ENCODE peak calls at places on chromosomes 13 and 19, in ten cellular contexts. F, S, C, K, T, O, L, R, M and G are unnamed samples.

GRCh38 chr13:99978781-99979452 is 2.7 kb upstream of the ZIC2 start:
- DNase-seq in F (peak; percentile 59), S (no peak), C (no peak), K (no peak), T (peak; percentile 9), O (no peak), L (no peak), R (no peak), M (no peak), G (no peak)

GRCh38 chr13:112928020-112928931 is 40.7 kb upstream of the MCF2L start:
- DNase-seq in F (no peak), S (no peak), C (no peak), K (no peak), T (no peak), O (peak; percentile 10), L (no peak), R (no peak), M (no peak), G (no peak)

GRCh38 chr13:110152351-110152750 is 154.6 kb downstream of the COL4A1 start:
- DNase-seq in F (no peak), S (no peak), C (no peak), K (no peak), T (no peak), O (no peak), L (no peak), R (no peak), M (no peak), G (no peak)

GRCh38 chr13:27168086-27168485 is 3.5 kb downstream of the USP12 start:
- DNase-seq in F (no peak), S (peak; percentile 40), C (no peak), K (no peak), T (no peak), O (no peak), L (no peak), R (no peak), M (peak; percentile 49), G (no peak)

GRCh38 chr13:59425211-59425721 is 738.5 kb downstream of the DIAPH3 start:
- DNase-seq in F (no peak), S (no peak), C (no peak), K (no peak), T (no peak), O (peak; percentile 87), L (no peak), R (no peak), M (no peak), G (no peak)

GRCh38 chr19:6210721-6211600 is 68.8 kb downstream of the MLLT1 start:
- DNase-seq in F (peak; percentile 74), S (no peak), C (no peak), K (no peak), T (no peak), O (no peak), L (no peak), R (no peak), M (peak; percentile 44), G (no peak)

GRCh38 chr19:12194827-12195500 is 32.1 kb downstream of the ZNF136 start:
- DNase-seq in F (peak; percentile 87), S (peak; percentile 96), C (no peak), K (peak; percentile 88), T (no peak), O (peak; percentile 75), L (peak; percentile 95), R (peak; percentile 96), M (peak; percentile 81), G (no peak)

GRCh38 chr13:101211261-101211660 is 205.0 kb downstream of the NALCN start:
- DNase-seq in F (no peak), S (no peak), C (peak; percentile 86), K (no peak), T (no peak), O (peak; percentile 71), L (no peak), R (no peak), M (no peak), G (no peak)

GRCh38 chr19:46447006-46447405 is 18.3 kb upstream of the PNMA8C start:
- DNase-seq in F (no peak), S (no peak), C (no peak), K (no peak), T (no peak), O (no peak), L (no peak), R (no peak), M (no peak), G (no peak)

GRCh38 chr19:38727306-38727867 is 16.9 kb downstream of the CAPN12 start:
- DNase-seq in F (peak; percentile 55), S (peak; percentile 24), C (no peak), K (peak; percentile 17), T (no peak), O (no peak), L (no peak), R (no peak), M (no peak), G (no peak)

GRCh38 chr13:41213316-41213715 is 18.9 kb upstream of the KBTBD7 start:
- DNase-seq in F (no peak), S (no peak), C (no peak), K (no peak), T (no peak), O (no peak), L (no peak), R (no peak), M (no peak), G (no peak)

GRCh38 chr19:5966215-5966614 is 11.7 kb downstream of the RANBP3 start:
- DNase-seq in F (no peak), S (no peak), C (no peak), K (no peak), T (no peak), O (peak; percentile 88), L (no peak), R (no peak), M (no peak), G (no peak)

GRCh38 chr19:11227201-11227886 is 12.1 kb upstream of the ANGPTL8 start:
- DNase-seq in F (no peak), S (no peak), C (peak; percentile 40), K (no peak), T (no peak), O (no peak), L (no peak), R (peak; percentile 27), M (no peak), G (peak; percentile 19)

GRCh38 chr19:46546194-46546896 is 50.7 kb upstream of the PNMA8B start:
- DNase-seq in F (no peak), S (peak; percentile 71), C (peak; percentile 85), K (no peak), T (no peak), O (peak; percentile 15), L (no peak), R (peak; percentile 56), M (peak; percentile 67), G (peak; percentile 83)

GRCh38 chr19:56124578-56124977 is 3.5 kb upstream of the ZNF787 start:
- DNase-seq in F (no peak), S (no peak), C (peak; percentile 18), K (no peak), T (no peak), O (no peak), L (no peak), R (no peak), M (no peak), G (no peak)

GRCh38 chr13:100022798-100023197 is 41.2 kb downstream of the ZIC2 start:
- DNase-seq in F (no peak), S (no peak), C (no peak), K (no peak), T (no peak), O (no peak), L (no peak), R (no peak), M (no peak), G (no peak)

GRCh38 chr19:18470153-18470552 is 32.2 kb upstream of the ISYNA1 start:
- DNase-seq in F (peak; percentile 82), S (peak; percentile 43), C (no peak), K (no peak), T (no peak), O (no peak), L (no peak), R (no peak), M (no peak), G (peak; percentile 35)

GRCh38 chr19:48726573-48726972 is 7.0 kb upstream of the MAMSTR start:
- DNase-seq in F (no peak), S (peak; percentile 14), C (no peak), K (no peak), T (no peak), O (no peak), L (no peak), R (no peak), M (no peak), G (no peak)

GRCh38 chr19:48720613-48721296 is 1.2 kb upstream of the MAMSTR start:
- DNase-seq in F (peak; percentile 93), S (peak; percentile 95), C (peak; percentile 98), K (peak; percentile 98), T (peak; percentile 91), O (peak; percentile 99), L (peak; percentile 98), R (peak; percentile 100), M (peak; percentile 99), G (peak; percentile 97)

GRCh38 chr19:48722196-48722708 is 2.7 kb upstream of the MAMSTR start:
- DNase-seq in F (no peak), S (no peak), C (no peak), K (no peak), T (no peak), O (no peak), L (no peak), R (no peak), M (no peak), G (no peak)

GRCh38 chr19:48728882-48729645 is 9.5 kb upstream of the MAMSTR start:
- DNase-seq in F (no peak), S (no peak), C (no peak), K (no peak), T (no peak), O (no peak), L (no peak), R (no peak), M (no peak), G (no peak)

GRCh38 chr19:48724796-48725753 is 5.5 kb upstream of the MAMSTR start:
- DNase-seq in F (no peak), S (no peak), C (peak; percentile 51), K (peak; percentile 86), T (no peak), O (peak; percentile 93), L (no peak), R (peak; percentile 65), M (no peak), G (peak; percentile 38)
- TF ChIP-seq CTCF in F (no peak), S (no peak), C (no peak), K (no peak), T (no peak), O (no peak), L (peak; percentile 12), R (no peak), M (no peak), G (no peak)

GRCh38 chr19:48445606-48446481 is at the start of gene GRWD1:
- DNase-seq in F (peak; percentile 93), S (peak; percentile 86), C (peak; percentile 95), K (peak; percentile 91), T (peak; percentile 78), O (peak; percentile 96), L (peak; percentile 87), R (peak; percentile 98), M (peak; percentile 94), G (peak; percentile 92)
- TF ChIP-seq CTCF in F (no peak), S (no peak), C (peak; percentile 54), K (no peak), T (no peak), O (peak; percentile 9), L (no peak), R (no peak), M (no peak), G (peak; percentile 6)

GRCh38 chr13:98147521-98147920 is 4.6 kb downstream of the FARP1 start:
- DNase-seq in F (no peak), S (no peak), C (no peak), K (no peak), T (no peak), O (no peak), L (no peak), R (no peak), M (no peak), G (no peak)
- TF ChIP-seq CTCF in F (peak; percentile 8), S (no peak), C (no peak), K (no peak), T (peak; percentile 25), O (peak; percentile 14), L (no peak), R (no peak), M (no peak), G (no peak)

GRCh38 chr19:35462476-35462953 is 14.5 kb downstream of the FFAR2 start:
- DNase-seq in F (no peak), S (no peak), C (no peak), K (no peak), T (no peak), O (no peak), L (no peak), R (no peak), M (no peak), G (no peak)
- TF ChIP-seq CTCF in F (no peak), S (no peak), C (no peak), K (no peak), T (no peak), O (no peak), L (no peak), R (no peak), M (no peak), G (no peak)